ENCODE peak calls at places on chromosome 16, in six cellular contexts. M is neural progenitor cell; D is CD8-positive, alpha-beta T cell; G is CD4-positive, CD25-positive, alpha-beta regulatory T cell; A is lower lobe of right lung; E is CD8-positive, alpha-beta memory T cell. C is an unnamed sample. For H3K4me1, the result is how much of the 10 kb centered on the place peaks cover.

GRCh38 chr16:26058326-26058725 is 366.6 kb downstream of the HS3ST4 start:
- DNase-seq in M (peak), D (no peak), G (no peak), A (no peak), E (no peak), C (no peak)

GRCh38 chr16:57016831-57017230 is 27.5 kb downstream of the NLRC5 start:
- DNase-seq in M (no peak), D (no peak), G (no peak), A (no peak), E (no peak), C (no peak)

GRCh38 chr16:56477096-56477878 is 25.9 kb downstream of the OGFOD1 start:
- DNase-seq in M (no peak), D (no peak), G (no peak), A (no peak), E (no peak), C (no peak)

GRCh38 chr16:87843678-87844373 is 25.5 kb downstream of the SLC7A5 start:
- DNase-seq in M (no peak), D (no peak), G (no peak), A (no peak), E (no peak), C (no peak)

GRCh38 chr16:72657791-72658190 is 390.1 kb downstream of the ZFHX3 start:
- DNase-seq in M (no peak), D (no peak), G (peak), A (no peak), E (no peak), C (no peak)

GRCh38 chr16:19415918-19416317 is 1.8 kb upstream of the TMC5 start:
- DNase-seq in M (no peak), D (no peak), G (no peak), A (no peak), E (no peak), C (no peak)

GRCh38 chr16:57859331-57859730 is 57.0 kb upstream of the KIFC3 start:
- DNase-seq in M (peak), D (no peak), G (no peak), A (no peak), E (no peak), C (no peak)

GRCh38 chr16:57916735-57917450 is 54.0 kb downstream of the CNGB1 start:
- DNase-seq in M (no peak), D (no peak), G (no peak), A (no peak), E (peak), C (no peak)

GRCh38 chr16:85326113-85326793 is 214.0 kb upstream of the CIBAR2 start:
- DNase-seq in M (no peak), D (no peak), G (no peak), A (no peak), E (no peak), C (no peak)

GRCh38 chr16:19288872-19289799 is 3.6 kb downstream of the CLEC19A start:
- DNase-seq in M (peak), D (no peak), G (no peak), A (no peak), E (no peak), C (no peak)

GRCh38 chr16:87692756-87693155 is 73.0 kb downstream of the KLHDC4 start:
- DNase-seq in M (no peak), D (no peak), G (no peak), A (no peak), E (no peak), C (no peak)

GRCh38 chr16:69132424-69133252 is at the start of the genes CHTF8 and UTP4:
- DNase-seq in M (peak), D (peak), G (peak), A (peak), E (peak), C (peak)

GRCh38 chr16:88963583-88963982 is 13.4 kb downstream of the CBFA2T3 start:
- DNase-seq in M (no peak), D (no peak), G (no peak), A (peak), E (no peak), C (no peak)

GRCh38 chr16:56163089-56163488 is 28.2 kb upstream of the GNAO1 start:
- DNase-seq in M (no peak), D (no peak), G (no peak), A (no peak), E (no peak), C (no peak)

GRCh38 chr16:6265956-6266355 is 1066.7 kb upstream of the RBFOX1 start:
- DNase-seq in M (no peak), D (no peak), G (no peak), A (no peak), E (no peak), C (no peak)

GRCh38 chr16:17392857-17393421 is 77.8 kb downstream of the XYLT1 start:
- DNase-seq in M (peak), D (no peak), G (no peak), A (no peak), E (no peak), C (no peak)

GRCh38 chr16:17389392-17389791 is 81.4 kb downstream of the XYLT1 start:
- DNase-seq in M (no peak), D (no peak), G (no peak), A (no peak), E (no peak), C (no peak)

GRCh38 chr16:17391715-17392114 is 79.0 kb downstream of the XYLT1 start:
- DNase-seq in M (no peak), D (no peak), G (no peak), A (no peak), E (no peak), C (no peak)

GRCh38 chr16:17395849-17396480 is 74.8 kb downstream of the XYLT1 start:
- DNase-seq in M (no peak), D (no peak), G (no peak), A (no peak), E (no peak), C (no peak)

GRCh38 chr16:17392127-17392856 is 78.5 kb downstream of the XYLT1 start:
- DNase-seq in M (no peak), D (no peak), G (no peak), A (no peak), E (no peak), C (no peak)
- H3K4me1 ChIP-seq in M (under half), D (under half), G (under half), A (under half), E (under half), C (under half)

DNA sequence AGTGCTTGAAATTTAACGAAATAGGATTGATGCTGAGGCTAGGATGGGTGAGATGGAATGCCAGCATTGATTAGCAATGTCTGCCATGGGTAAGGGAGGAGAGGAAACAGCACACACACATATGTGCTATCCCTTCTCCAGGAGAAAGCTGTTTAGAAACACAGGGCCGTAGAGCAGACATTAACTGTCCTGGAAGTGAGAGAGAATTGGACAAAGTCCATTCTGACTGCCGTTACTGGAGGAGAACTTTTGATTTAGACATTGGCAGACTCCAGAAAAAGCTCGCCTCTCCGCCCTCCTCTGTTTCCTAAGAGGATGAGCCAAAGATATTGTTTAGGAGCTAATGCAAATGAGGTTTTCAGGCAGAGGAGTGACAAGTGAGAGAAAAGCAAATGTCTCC is 236.9 kb downstream of the HAPSTR1 start:
- DNase-seq in M (no peak), D (no peak), G (no peak), A (no peak), E (no peak), C (no peak)
- H3K27ac ChIP-seq in M (no peak), D (no peak), G (no peak), A (no peak), E (no peak), C (no peak)

GRCh38 chr16:2364638-2365210 is 24.2 kb upstream of the ABCA3 start:
- DNase-seq in M (no peak), D (no peak), G (no peak), A (no peak), E (no peak), C (no peak)
- H3K4me3 ChIP-seq in M (no peak), D (no peak), G (no peak), A (no peak), E (no peak), C (no peak)

GRCh38 chr16:22195695-22196558 is 10.2 kb upstream of the EEF2K start:
- DNase-seq in M (peak), D (peak), G (peak), A (peak), E (peak), C (peak)
- H3K4me1 ChIP-seq in M (under half), D (under half), G (under half), A (under half), E (under half), C (under half)

DNA sequence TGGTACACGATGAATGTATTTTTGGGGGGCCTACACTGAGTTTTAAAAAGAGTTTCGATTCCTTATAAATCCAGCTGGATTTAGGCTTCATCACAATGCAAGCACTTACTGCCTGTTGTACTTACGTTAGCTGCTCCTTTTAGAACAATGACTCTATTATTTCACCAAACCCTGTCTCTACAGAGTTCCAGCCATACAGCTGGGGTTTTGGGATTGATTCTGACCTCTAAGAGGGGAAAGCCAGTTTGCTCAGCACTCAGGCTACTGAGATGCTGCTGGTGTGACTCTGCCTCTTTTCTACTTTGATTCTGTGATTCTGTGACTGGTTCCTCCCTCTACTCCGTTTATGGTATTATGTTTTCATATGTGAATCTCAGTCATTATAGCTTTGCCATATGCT is 329.7 kb downstream of the ABCC12 start:
- DNase-seq in M (no peak), D (no peak), G (no peak), A (no peak), E (no peak), C (no peak)
- H3K27ac ChIP-seq in M (no peak), D (no peak), G (no peak), A (no peak), E (no peak), C (no peak)

GRCh38 chr16:75288596-75289120 is 37.2 kb upstream of the BCAR1 start:
- DNase-seq in M (no peak), D (peak), G (peak), A (no peak), E (peak), C (peak)
- H3K4me3 ChIP-seq in M (no peak), D (no peak), G (no peak), A (no peak), E (no peak), C (no peak)

DNA sequence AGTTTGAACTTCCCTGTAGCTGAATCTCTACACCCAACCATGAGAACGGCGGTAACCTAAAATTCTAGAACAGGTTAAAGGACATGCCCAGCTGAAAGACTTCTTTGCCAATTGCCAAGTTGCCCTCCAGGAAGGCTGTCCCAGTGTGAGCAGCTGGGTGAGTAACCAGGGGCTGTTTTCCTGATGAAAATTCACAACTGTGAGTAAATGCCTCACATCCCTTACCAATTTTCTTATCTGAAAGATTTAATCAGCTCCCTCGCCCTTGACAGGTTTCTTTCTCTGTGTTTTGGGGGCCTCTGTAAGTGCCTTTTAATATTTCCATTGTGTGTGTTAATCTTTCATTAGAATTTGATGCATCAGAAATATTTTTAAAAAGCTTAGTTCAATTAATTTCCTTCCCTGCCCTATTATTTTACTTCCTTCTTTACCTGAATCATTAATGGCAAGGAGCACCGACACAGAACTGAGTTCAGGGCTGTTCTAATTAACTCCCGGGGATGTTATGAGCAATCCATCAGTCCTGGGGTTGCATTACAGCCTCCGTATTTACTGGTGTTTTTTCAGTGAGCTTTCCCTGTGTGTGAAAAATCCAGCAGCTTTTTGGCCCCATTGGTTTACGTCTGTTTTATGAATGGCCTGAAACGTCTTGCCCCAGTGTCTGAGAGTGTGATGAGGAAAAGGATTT is 152.9 kb downstream of the CLEC16A start:
- DNase-seq in M (no peak), D (no peak), G (no peak), A (no peak), E (no peak), C (no peak)
- H3K4me1 ChIP-seq in M (under half), D (under half), G (under half), A (under half), E (under half), C (under half)

DNA sequence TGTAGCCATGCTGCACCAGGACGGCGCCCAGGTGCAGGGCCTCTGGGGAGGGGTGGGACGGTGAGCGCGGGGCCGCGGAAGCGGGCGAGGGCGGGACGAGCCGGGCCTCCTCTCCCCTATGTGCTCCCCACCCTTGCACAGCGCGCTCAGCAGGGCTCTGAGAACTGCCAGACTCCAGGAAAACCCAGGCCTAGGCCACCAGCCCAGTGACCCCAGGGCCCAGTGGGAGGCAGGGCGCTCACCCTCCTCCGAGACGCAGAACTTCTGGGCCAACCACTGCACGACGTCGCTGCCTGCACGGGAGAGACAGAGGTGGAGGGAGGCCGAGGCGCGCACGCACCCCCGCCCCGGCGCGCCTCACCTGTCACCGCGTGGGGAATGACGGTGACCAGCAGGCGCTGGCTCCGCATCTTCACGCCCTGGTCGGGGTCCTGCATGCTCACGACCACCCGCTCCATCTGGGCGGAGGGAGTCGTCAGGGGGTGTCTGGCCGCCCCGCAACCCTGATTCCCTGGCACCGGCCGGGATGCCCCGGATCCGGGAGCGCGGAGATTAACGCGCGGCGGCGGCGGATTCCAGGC is 613 bp downstream of the RGS11 start:
- DNase-seq in M (peak), D (no peak), G (no peak), A (no peak), E (no peak), C (no peak)
- H3K27ac ChIP-seq in M (no peak), D (no peak), G (no peak), A (no peak), E (no peak), C (no peak)

C was measured in effector memory CD4-positive, alpha-beta T cell.